ENCODE peak calls at places on chromosome 16, in eight cellular contexts. One of them, this sample, is unnamed.

GRCh38 chr16:31569360-31569717 is 41.6 kb downstream of the AHSP start:
- DNase-seq in tibial nerve: no peak
- DNase-seq in DND-41: no peak
- DNase-seq in bronchial epithelial cell: no peak
- DNase-seq in brain microvascular endothelial cell: no peak
- DNase-seq in foreskin fibroblast: no peak
- DNase-seq in skeletal muscle cell: no peak
- DNase-seq in Peyer's patch: no peak
- DNase-seq in this sample: no peak

GRCh38 chr16:66926171-66926570 is 836 bp upstream of the RRAD start:
- DNase-seq in Peyer's patch: no peak
- DNase-seq in foreskin fibroblast: peak; percentile 30
- DNase-seq in brain microvascular endothelial cell: no peak
- DNase-seq in tibial nerve: no peak
- DNase-seq in skeletal muscle cell: no peak
- DNase-seq in bronchial epithelial cell: no peak
- DNase-seq in DND-41: no peak
- DNase-seq in this sample: no peak

GRCh38 chr16:75029854-75030253 is 31.0 kb downstream of the ZNRF1 start:
- DNase-seq in tibial nerve: no peak
- DNase-seq in foreskin fibroblast: peak; percentile 64
- DNase-seq in brain microvascular endothelial cell: peak; percentile 56
- DNase-seq in skeletal muscle cell: no peak
- DNase-seq in bronchial epithelial cell: peak; percentile 35
- DNase-seq in DND-41: no peak
- DNase-seq in Peyer's patch: no peak
- DNase-seq in this sample: no peak

GRCh38 chr16:1133810-1134520 is 18.9 kb upstream of the CACNA1H start:
- DNase-seq in foreskin fibroblast: no peak
- DNase-seq in DND-41: no peak
- DNase-seq in Peyer's patch: no peak
- DNase-seq in brain microvascular endothelial cell: no peak
- DNase-seq in skeletal muscle cell: no peak
- DNase-seq in bronchial epithelial cell: no peak
- DNase-seq in tibial nerve: no peak
- DNase-seq in this sample: no peak

GRCh38 chr16:1082952-1083675 is 10.6 kb downstream of the SSTR5 start:
- DNase-seq in DND-41: no peak
- DNase-seq in skeletal muscle cell: no peak
- DNase-seq in Peyer's patch: no peak
- DNase-seq in bronchial epithelial cell: no peak
- DNase-seq in tibial nerve: no peak
- DNase-seq in brain microvascular endothelial cell: no peak
- DNase-seq in foreskin fibroblast: no peak
- DNase-seq in this sample: no peak

GRCh38 chr16:87132361-87133014 is 184.7 kb downstream of the C16orf95 start:
- DNase-seq in Peyer's patch: no peak
- DNase-seq in skeletal muscle cell: peak; percentile 47
- DNase-seq in foreskin fibroblast: peak; percentile 92
- DNase-seq in brain microvascular endothelial cell: peak; percentile 78
- DNase-seq in tibial nerve: peak; percentile 75
- DNase-seq in bronchial epithelial cell: no peak
- DNase-seq in DND-41: no peak
- DNase-seq in this sample: peak; percentile 35

GRCh38 chr16:1122031-1122765 is 26.2 kb upstream of the C1QTNF8 start:
- DNase-seq in tibial nerve: no peak
- DNase-seq in foreskin fibroblast: no peak
- DNase-seq in skeletal muscle cell: no peak
- DNase-seq in brain microvascular endothelial cell: no peak
- DNase-seq in DND-41: no peak
- DNase-seq in bronchial epithelial cell: no peak
- DNase-seq in Peyer's patch: no peak
- DNase-seq in this sample: no peak

GRCh38 chr16:17467923-17468540 is 2.7 kb downstream of the XYLT1 start:
- DNase-seq in foreskin fibroblast: peak; percentile 86
- DNase-seq in bronchial epithelial cell: no peak
- DNase-seq in Peyer's patch: peak; percentile 86
- DNase-seq in tibial nerve: peak; percentile 47
- DNase-seq in skeletal muscle cell: no peak
- DNase-seq in DND-41: peak; percentile 37
- DNase-seq in brain microvascular endothelial cell: peak; percentile 14
- DNase-seq in this sample: no peak

GRCh38 chr16:13631213-13631767 is 288.7 kb upstream of the ERCC4 start:
- DNase-seq in foreskin fibroblast: no peak
- DNase-seq in DND-41: no peak
- DNase-seq in Peyer's patch: no peak
- DNase-seq in skeletal muscle cell: no peak
- DNase-seq in brain microvascular endothelial cell: no peak
- DNase-seq in tibial nerve: no peak
- DNase-seq in bronchial epithelial cell: no peak
- DNase-seq in this sample: no peak

GRCh38 chr16:17149904-17150483 is 320.8 kb downstream of the XYLT1 start:
- DNase-seq in tibial nerve: no peak
- DNase-seq in Peyer's patch: no peak
- DNase-seq in DND-41: no peak
- DNase-seq in bronchial epithelial cell: no peak
- DNase-seq in brain microvascular endothelial cell: no peak
- DNase-seq in foreskin fibroblast: peak; percentile 10
- DNase-seq in skeletal muscle cell: no peak
- DNase-seq in this sample: no peak

GRCh38 chr16:66070140-66070887 is 296.2 kb upstream of the CDH5 start:
- DNase-seq in tibial nerve: peak; percentile 36
- DNase-seq in foreskin fibroblast: peak; percentile 66
- DNase-seq in skeletal muscle cell: peak; percentile 48
- DNase-seq in DND-41: no peak
- DNase-seq in Peyer's patch: peak; percentile 50
- DNase-seq in brain microvascular endothelial cell: no peak
- DNase-seq in bronchial epithelial cell: no peak
- DNase-seq in this sample: no peak

GRCh38 chr16:75792781-75793180 is 66.5 kb upstream of the CPHXL start:
- DNase-seq in foreskin fibroblast: no peak
- DNase-seq in brain microvascular endothelial cell: no peak
- DNase-seq in skeletal muscle cell: no peak
- DNase-seq in Peyer's patch: no peak
- DNase-seq in DND-41: no peak
- DNase-seq in bronchial epithelial cell: no peak
- DNase-seq in tibial nerve: no peak
- DNase-seq in this sample: no peak

GRCh38 chr16:30557397-30557949 is 701 bp downstream of the ZNF764 start:
- DNase-seq in skeletal muscle cell: no peak
- DNase-seq in brain microvascular endothelial cell: no peak
- DNase-seq in Peyer's patch: peak; percentile 49
- DNase-seq in foreskin fibroblast: peak; percentile 40
- DNase-seq in DND-41: peak; percentile 33
- DNase-seq in tibial nerve: no peak
- DNase-seq in bronchial epithelial cell: no peak
- DNase-seq in this sample: no peak

GRCh38 chr16:1154291-1154886 is 1.5 kb downstream of the CACNA1H start:
- DNase-seq in tibial nerve: no peak
- DNase-seq in foreskin fibroblast: no peak
- DNase-seq in bronchial epithelial cell: no peak
- DNase-seq in Peyer's patch: no peak
- DNase-seq in brain microvascular endothelial cell: no peak
- DNase-seq in DND-41: no peak
- DNase-seq in skeletal muscle cell: no peak
- DNase-seq in this sample: no peak

GRCh38 chr16:56869513-56870270 is 4.7 kb downstream of the SLC12A3 start:
- DNase-seq in tibial nerve: no peak
- DNase-seq in bronchial epithelial cell: no peak
- DNase-seq in DND-41: peak; percentile 39
- DNase-seq in brain microvascular endothelial cell: no peak
- DNase-seq in skeletal muscle cell: no peak
- DNase-seq in Peyer's patch: peak; percentile 62
- DNase-seq in foreskin fibroblast: no peak
- DNase-seq in this sample: no peak

GRCh38 chr16:1077877-1078578 is 5.5 kb downstream of the SSTR5 start:
- DNase-seq in foreskin fibroblast: no peak
- DNase-seq in DND-41: no peak
- DNase-seq in brain microvascular endothelial cell: no peak
- DNase-seq in tibial nerve: no peak
- DNase-seq in skeletal muscle cell: no peak
- DNase-seq in Peyer's patch: no peak
- DNase-seq in bronchial epithelial cell: no peak
- DNase-seq in this sample: no peak

GRCh38 chr16:10514369-10515055 is 65.9 kb downstream of the EMP2 start:
- DNase-seq in brain microvascular endothelial cell: peak; percentile 60
- DNase-seq in skeletal muscle cell: peak; percentile 24
- DNase-seq in tibial nerve: no peak
- DNase-seq in bronchial epithelial cell: peak; percentile 71
- DNase-seq in foreskin fibroblast: peak; percentile 78
- DNase-seq in Peyer's patch: peak; percentile 68
- DNase-seq in DND-41: peak; percentile 50
- DNase-seq in this sample: no peak

GRCh38 chr16:3431779-3432219 is 11.5 kb downstream of the ZNF597 start:
- DNase-seq in foreskin fibroblast: peak; percentile 61
- DNase-seq in tibial nerve: no peak
- DNase-seq in skeletal muscle cell: no peak
- DNase-seq in Peyer's patch: peak; percentile 63
- DNase-seq in DND-41: no peak
- DNase-seq in bronchial epithelial cell: no peak
- DNase-seq in brain microvascular endothelial cell: peak; percentile 12
- DNase-seq in this sample: no peak

GRCh38 chr16:57061084-57061905 is 31.1 kb upstream of the CPNE2 start:
- DNase-seq in brain microvascular endothelial cell: no peak
- DNase-seq in DND-41: no peak
- DNase-seq in foreskin fibroblast: peak; percentile 88
- DNase-seq in Peyer's patch: peak; percentile 68
- DNase-seq in tibial nerve: peak; percentile 83
- DNase-seq in skeletal muscle cell: no peak
- DNase-seq in bronchial epithelial cell: peak; percentile 55
- DNase-seq in this sample: peak; percentile 33

GRCh38 chr16:3065069-3065741 is at the start of gene IL32:
- DNase-seq in foreskin fibroblast: peak; percentile 61
- DNase-seq in Peyer's patch: peak; percentile 91
- DNase-seq in tibial nerve: no peak
- DNase-seq in skeletal muscle cell: peak; percentile 26
- DNase-seq in DND-41: peak; percentile 67
- DNase-seq in bronchial epithelial cell: peak; percentile 78
- DNase-seq in brain microvascular endothelial cell: peak; percentile 85
- DNase-seq in this sample: no peak

GRCh38 chr16:78513838-78514237 is 414.4 kb downstream of the WWOX start:
- DNase-seq in bronchial epithelial cell: peak; percentile 67
- DNase-seq in foreskin fibroblast: no peak
- DNase-seq in brain microvascular endothelial cell: no peak
- DNase-seq in tibial nerve: no peak
- DNase-seq in skeletal muscle cell: no peak
- DNase-seq in DND-41: no peak
- DNase-seq in Peyer's patch: no peak
- DNase-seq in this sample: no peak

GRCh38 chr16:3004319-3004718 is 8.4 kb upstream of the CLDN9 start:
- DNase-seq in bronchial epithelial cell: no peak
- DNase-seq in skeletal muscle cell: no peak
- DNase-seq in tibial nerve: no peak
- DNase-seq in Peyer's patch: no peak
- DNase-seq in foreskin fibroblast: peak; percentile 32
- DNase-seq in brain microvascular endothelial cell: no peak
- DNase-seq in DND-41: peak; percentile 30
- DNase-seq in this sample: no peak

GRCh38 chr16:2148714-2149629 is 547 bp downstream of the RAB26 start:
- DNase-seq in foreskin fibroblast: peak; percentile 52
- DNase-seq in DND-41: no peak
- DNase-seq in Peyer's patch: no peak
- DNase-seq in tibial nerve: no peak
- DNase-seq in bronchial epithelial cell: peak; percentile 4
- DNase-seq in skeletal muscle cell: no peak
- DNase-seq in brain microvascular endothelial cell: no peak
- DNase-seq in this sample: no peak

GRCh38 chr16:77531741-77532140 is 96.9 kb upstream of the ADAMTS18 start:
- DNase-seq in bronchial epithelial cell: peak; percentile 32
- DNase-seq in skeletal muscle cell: peak; percentile 20
- DNase-seq in DND-41: no peak
- DNase-seq in foreskin fibroblast: peak; percentile 83
- DNase-seq in Peyer's patch: no peak
- DNase-seq in brain microvascular endothelial cell: peak; percentile 75
- DNase-seq in tibial nerve: no peak
- DNase-seq in this sample: no peak

GRCh38 chr16:54931757-54932660 is 1.3 kb downstream of the IRX5 start:
- DNase-seq in Peyer's patch: no peak
- DNase-seq in DND-41: peak; percentile 42
- DNase-seq in bronchial epithelial cell: no peak
- DNase-seq in foreskin fibroblast: peak; percentile 63
- DNase-seq in skeletal muscle cell: no peak
- DNase-seq in tibial nerve: no peak
- DNase-seq in brain microvascular endothelial cell: no peak
- DNase-seq in this sample: no peak
- H3K4me3 ChIP-seq in Peyer's patch: no peak overlapping the region
- H3K4me3 ChIP-seq in DND-41: peak overlapping the region; percentile 91
- H3K4me3 ChIP-seq in bronchial epithelial cell: peak overlapping the region; percentile 77
- H3K4me3 ChIP-seq in foreskin fibroblast: peak overlapping the region; percentile 81
- H3K4me3 ChIP-seq in skeletal muscle cell: peak overlapping the region; percentile 73
- H3K4me3 ChIP-seq in tibial nerve: peak overlapping the region; percentile 47
- H3K4me3 ChIP-seq in brain microvascular endothelial cell: peak overlapping the region; percentile 68
- H3K4me3 ChIP-seq in this sample: no peak overlapping the region

DNA sequence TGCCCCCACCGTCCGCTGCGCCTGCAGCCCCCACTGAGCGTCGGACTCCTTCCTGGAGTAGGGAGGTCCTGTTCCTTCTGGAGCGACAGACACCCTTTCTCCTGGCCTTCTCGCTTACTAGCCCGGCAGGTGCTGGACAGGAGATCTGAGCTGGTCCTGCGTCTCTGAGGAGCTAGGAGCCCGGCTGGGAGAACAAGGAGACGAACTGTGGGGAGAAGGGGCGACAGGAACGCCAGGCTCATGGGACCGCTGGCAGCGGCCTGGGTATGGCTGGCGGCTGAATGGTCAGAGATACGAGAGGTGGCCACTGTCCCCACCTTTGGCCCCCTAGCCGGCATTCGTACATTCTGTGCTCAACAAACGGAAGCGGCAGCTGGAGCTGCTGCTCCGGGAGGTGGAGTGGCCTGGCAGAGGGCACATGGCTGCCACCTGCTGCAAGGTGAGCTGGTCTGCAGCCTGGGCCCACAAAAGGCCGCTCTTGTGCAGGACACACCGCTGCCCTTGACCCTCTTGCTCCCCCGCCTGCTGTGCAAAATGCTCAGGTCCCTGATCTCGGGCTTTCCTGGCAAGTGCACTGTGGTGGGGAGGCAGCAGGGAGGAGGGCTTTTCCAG is 2066.7 kb downstream of the TP53TG3F start:
- DNase-seq in Peyer's patch: no peak
- DNase-seq in bronchial epithelial cell: no peak
- DNase-seq in foreskin fibroblast: no peak
- DNase-seq in skeletal muscle cell: no peak
- DNase-seq in DND-41: no peak
- DNase-seq in tibial nerve: no peak
- DNase-seq in brain microvascular endothelial cell: no peak
- DNase-seq in this sample: no peak
- H3K4me3 ChIP-seq in Peyer's patch: no peak overlapping the region
- H3K4me3 ChIP-seq in bronchial epithelial cell: no peak overlapping the region
- H3K4me3 ChIP-seq in foreskin fibroblast: no peak overlapping the region
- H3K4me3 ChIP-seq in skeletal muscle cell: no peak overlapping the region
- H3K4me3 ChIP-seq in DND-41: no peak overlapping the region
- H3K4me3 ChIP-seq in tibial nerve: no peak overlapping the region
- H3K4me3 ChIP-seq in brain microvascular endothelial cell: no peak overlapping the region
- H3K4me3 ChIP-seq in this sample: no peak overlapping the region

GRCh38 chr16:88983771-88984687 is 7.0 kb upstream of the CBFA2T3 start:
- DNase-seq in bronchial epithelial cell: no peak
- DNase-seq in foreskin fibroblast: no peak
- DNase-seq in DND-41: no peak
- DNase-seq in skeletal muscle cell: no peak
- DNase-seq in tibial nerve: no peak
- DNase-seq in brain microvascular endothelial cell: no peak
- DNase-seq in Peyer's patch: peak; percentile 85
- DNase-seq in this sample: no peak
- H3K4me3 ChIP-seq in bronchial epithelial cell: no peak overlapping the region
- H3K4me3 ChIP-seq in foreskin fibroblast: no peak overlapping the region
- H3K4me3 ChIP-seq in DND-41: no peak overlapping the region
- H3K4me3 ChIP-seq in skeletal muscle cell: no peak overlapping the region
- H3K4me3 ChIP-seq in tibial nerve: no peak overlapping the region
- H3K4me3 ChIP-seq in brain microvascular endothelial cell: no peak overlapping the region
- H3K4me3 ChIP-seq in Peyer's patch: no peak overlapping the region
- H3K4me3 ChIP-seq in this sample: no peak overlapping the region

GRCh38 chr16:51577621-51578303 is 426.7 kb upstream of the SALL1 start:
- DNase-seq in DND-41: no peak
- DNase-seq in brain microvascular endothelial cell: no peak
- DNase-seq in tibial nerve: no peak
- DNase-seq in foreskin fibroblast: peak; percentile 21
- DNase-seq in bronchial epithelial cell: peak; percentile 98
- DNase-seq in Peyer's patch: no peak
- DNase-seq in skeletal muscle cell: no peak
- DNase-seq in this sample: no peak
- H3K4me3 ChIP-seq in DND-41: no peak overlapping the region
- H3K4me3 ChIP-seq in brain microvascular endothelial cell: no peak overlapping the region
- H3K4me3 ChIP-seq in tibial nerve: no peak overlapping the region
- H3K4me3 ChIP-seq in foreskin fibroblast: no peak overlapping the region
- H3K4me3 ChIP-seq in bronchial epithelial cell: no peak overlapping the region
- H3K4me3 ChIP-seq in Peyer's patch: no peak overlapping the region
- H3K4me3 ChIP-seq in skeletal muscle cell: no peak overlapping the region
- H3K4me3 ChIP-seq in this sample: no peak overlapping the region